ENCODE peak calls at places on chromosome 6, in nine cellular contexts. D is T-helper 9 cell; T is stimulated activated CD4-positive, alpha-beta T cell treated with anti-CD3 and anti-CD28 coated beads, Interleukin-4, amount 100 ng/mL, for 4 hours; R is activated CD8-positive, alpha-beta T cell treated with anti-CD3 and anti-CD28 coated beads for 36 hours; M is activated B cell treated with CpG ODN at 0.5 μM for 24 hours; W is cardiac muscle cell; H is amygdala; G is A549; N is GM10248. E is an unnamed sample.

GRCh38 chr6:148199584-148199983 is 143.1 kb upstream of the SASH1 start:
- DNase-seq in H (no peak), N (no peak), G (no peak), W (no peak), D (no peak), R (no peak), T (no peak), M (no peak), E (no peak)

GRCh38 chr6:93391982-93392381 is 27.4 kb downstream of the EPHA7 start:
- DNase-seq in R (no peak), N (no peak), W (no peak), T (no peak), H (no peak), D (no peak), G (no peak), M (no peak), E (no peak)

GRCh38 chr6:81890846-81891245 is 138.4 kb upstream of the TENT5A start:
- DNase-seq in D (no peak), H (no peak), N (no peak), G (no peak), T (no peak), R (no peak), M (no peak), W (no peak), E (no peak)

GRCh38 chr6:4801491-4802118 is 25.4 kb downstream of the CDYL start:
- DNase-seq in R (peak; percentile 33), G (no peak), H (no peak), N (peak; percentile 47), T (no peak), D (no peak), M (no peak), W (no peak), E (no peak)

GRCh38 chr6:26215200-26216014 is 128.2 kb downstream of the HFE start:
- DNase-seq in N (no peak), G (no peak), H (no peak), R (peak; percentile 53), D (no peak), T (no peak), W (peak; percentile 37), M (no peak), E (no peak)

GRCh38 chr6:39441301-39441700 is 118.8 kb upstream of the KCNK16 start:
- DNase-seq in H (no peak), M (no peak), D (no peak), R (no peak), N (no peak), T (no peak), G (no peak), W (no peak), E (no peak)

GRCh38 chr6:21634582-21634981 is 41.0 kb downstream of the SOX4 start:
- DNase-seq in G (peak; percentile 88), R (no peak), N (no peak), H (no peak), W (peak; percentile 22), T (no peak), D (no peak), M (no peak), E (no peak)

GRCh38 chr6:159654483-159655098 is 38.5 kb downstream of the SOD2 start:
- DNase-seq in M (no peak), R (no peak), H (no peak), T (no peak), W (peak; percentile 65), D (no peak), N (peak; percentile 39), G (peak; percentile 49), E (no peak)

GRCh38 chr6:12138377-12138776 is 126.3 kb downstream of the HIVEP1 start:
- DNase-seq in M (no peak), R (peak; percentile 64), T (peak; percentile 19), N (no peak), H (no peak), D (peak; percentile 8), W (no peak), G (no peak), E (peak; percentile 53)

GRCh38 chr6:160315310-160315709 is 32.9 kb upstream of the SLC22A3 start:
- DNase-seq in G (no peak), R (no peak), N (no peak), W (no peak), D (no peak), M (no peak), T (no peak), H (no peak), E (no peak)

GRCh38 chr6:145841668-145842067 is 27.1 kb upstream of the FBXO30 start:
- DNase-seq in H (no peak), G (no peak), N (no peak), D (no peak), R (no peak), W (no peak), T (no peak), M (no peak), E (no peak)

GRCh38 chr6:147131728-147132127 is 72.5 kb upstream of the STXBP5 start:
- DNase-seq in H (no peak), N (no peak), R (no peak), W (no peak), T (no peak), G (peak; percentile 8), M (no peak), D (no peak), E (no peak)

GRCh38 chr6:107458687-107459282 is 579 bp downstream of the PDSS2 start:
- DNase-seq in T (no peak), D (peak; percentile 3), R (peak; percentile 51), M (peak; percentile 46), H (no peak), W (peak; percentile 39), N (peak; percentile 44), G (no peak), E (no peak)

GRCh38 chr6:7671581-7671980 is 54.3 kb upstream of the BMP6 start:
- DNase-seq in D (no peak), G (no peak), R (no peak), W (no peak), M (no peak), T (no peak), N (no peak), H (no peak), E (no peak)

GRCh38 chr6:105929626-105930025 is 156.5 kb upstream of the PRDM1 start:
- DNase-seq in N (no peak), T (no peak), G (no peak), W (no peak), H (no peak), D (no peak), R (no peak), M (no peak), E (no peak)

GRCh38 chr6:28134716-28135115 is 7.0 kb upstream of the ZKSCAN8 start:
- DNase-seq in R (no peak), N (no peak), D (no peak), H (no peak), G (no peak), M (no peak), W (no peak), T (no peak), E (no peak)

GRCh38 chr6:110554441-110554840 is 78.0 kb upstream of the SLC22A16 start:
- DNase-seq in M (no peak), R (no peak), H (no peak), W (no peak), D (no peak), G (no peak), N (no peak), T (no peak), E (no peak)

GRCh38 chr6:1199981-1200637 is 111.8 kb upstream of the FOXQ1 start:
- DNase-seq in R (no peak), N (no peak), W (no peak), T (no peak), M (no peak), G (no peak), H (no peak), D (no peak), E (no peak)

GRCh38 chr6:46263709-46264091 is 92.9 kb upstream of the ENPP5 start:
- DNase-seq in T (no peak), R (no peak), M (no peak), G (no peak), D (no peak), N (no peak), H (no peak), W (no peak), E (no peak)

E was measured in activated T-helper 1 cell treated with anti-CD3 and anti-CD28 coated beads, Interleukin-12 subunit alpha, Interleukin-12 subunit beta, Interleukin-2, Interleukin-4 antibody, amounts not matched to agents 30 ng/mL and 10 ng/mL and 1 ng/mL, durations not matched to agents 14 hours and 24 hours and 36 hours.